ENCODE peak calls at places on chromosome 22, in four cellular contexts. Y, I, G and Z are unnamed samples.

GRCh38 chr22:26494506-26494905 is 10.8 kb downstream of the SRRD start:
- DNase-seq in Y (no peak), I (no peak), G (no peak), Z (no peak)

GRCh38 chr22:19173047-19174035 is 5.2 kb downstream of the SLC25A1 start:
- DNase-seq in Y (no peak), I (no peak), G (no peak), Z (no peak)

GRCh38 chr22:36144886-36145541 is 15.5 kb downstream of the APOL3 start:
- DNase-seq in Y (peak), I (peak), G (no peak), Z (peak)

GRCh38 chr22:35883028-35883620 is 145.5 kb downstream of the RBFOX2 start:
- DNase-seq in Y (no peak), I (no peak), G (no peak), Z (peak)

GRCh38 chr22:32564170-32565001 is 89.8 kb downstream of the FBXO7 start:
- DNase-seq in Y (no peak), I (no peak), G (no peak), Z (peak)

GRCh38 chr22:50035131-50035881 is 22.7 kb upstream of the IL17REL start:
- DNase-seq in Y (no peak), I (no peak), G (peak), Z (no peak)

GRCh38 chr22:17237031-17237668 is 17.9 kb upstream of the ADA2 start:
- DNase-seq in Y (no peak), I (no peak), G (no peak), Z (no peak)

GRCh38 chr22:25448435-25449051 is 115.9 kb upstream of the GRK3 start:
- DNase-seq in Y (no peak), I (no peak), G (no peak), Z (peak)

GRCh38 chr22:24540470-24540869 is 14.5 kb downstream of the GUCD1 start:
- DNase-seq in Y (no peak), I (no peak), G (no peak), Z (no peak)

GRCh38 chr22:32622004-32622761 is 147.6 kb downstream of the FBXO7 start:
- DNase-seq in Y (peak), I (peak), G (no peak), Z (peak)

DNA sequence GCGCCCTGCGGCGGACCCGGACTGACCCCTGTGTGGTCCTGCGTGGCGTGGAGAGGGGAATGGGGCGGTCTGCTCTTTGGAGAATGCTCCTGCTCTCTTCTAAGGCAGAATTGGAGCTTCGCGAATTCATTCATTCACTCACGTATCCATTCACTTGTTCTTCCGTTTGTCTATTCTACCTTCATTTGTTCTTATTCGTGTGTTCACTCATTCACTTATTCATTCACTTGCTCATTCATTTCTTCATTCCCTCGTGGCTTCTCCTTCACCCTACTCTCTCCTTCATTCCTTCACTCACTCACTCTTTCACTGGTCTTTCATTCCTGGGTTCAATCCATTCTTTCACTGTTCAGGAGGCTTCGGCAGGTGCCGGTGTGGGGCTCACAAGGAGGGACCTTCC is 69.6 kb downstream of the WNT7B start:
- DNase-seq in Y (no peak), I (no peak), G (no peak), Z (no peak)
- TF ChIP-seq CTCF in Y (no peak), I (no peak), G (no peak), Z (no peak)

GRCh38 chr22:27635435-27635834 is 166.1 kb downstream of the MN1 start:
- DNase-seq in Y (no peak), I (no peak), G (no peak), Z (no peak)
- H3K4me3 ChIP-seq in Y (no peak), I (no peak), G (no peak), Z (no peak)

DNA sequence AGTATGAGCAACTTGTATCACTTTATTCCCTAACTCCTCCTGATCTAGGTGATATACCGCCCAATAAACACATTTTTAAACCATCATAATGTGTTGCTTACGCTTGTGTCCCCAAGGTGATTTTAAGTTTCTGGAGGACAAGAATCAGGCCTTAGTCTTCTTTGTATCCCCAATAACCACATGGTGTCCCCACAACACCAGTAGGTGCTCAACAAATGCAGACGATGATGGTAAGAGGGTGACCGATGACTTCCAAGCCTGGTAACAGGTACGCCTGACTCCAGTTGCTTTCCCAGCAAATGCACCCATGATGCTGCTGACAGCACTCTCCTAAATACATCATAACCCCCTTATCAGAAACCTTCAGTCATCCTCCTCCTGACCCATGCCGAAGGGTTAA is 64.2 kb downstream of the EFCAB6 start:
- DNase-seq in Y (no peak), I (no peak), G (no peak), Z (no peak)
- TF ChIP-seq CTCF in Y (no peak), I (peak), G (no peak), Z (no peak)

DNA sequence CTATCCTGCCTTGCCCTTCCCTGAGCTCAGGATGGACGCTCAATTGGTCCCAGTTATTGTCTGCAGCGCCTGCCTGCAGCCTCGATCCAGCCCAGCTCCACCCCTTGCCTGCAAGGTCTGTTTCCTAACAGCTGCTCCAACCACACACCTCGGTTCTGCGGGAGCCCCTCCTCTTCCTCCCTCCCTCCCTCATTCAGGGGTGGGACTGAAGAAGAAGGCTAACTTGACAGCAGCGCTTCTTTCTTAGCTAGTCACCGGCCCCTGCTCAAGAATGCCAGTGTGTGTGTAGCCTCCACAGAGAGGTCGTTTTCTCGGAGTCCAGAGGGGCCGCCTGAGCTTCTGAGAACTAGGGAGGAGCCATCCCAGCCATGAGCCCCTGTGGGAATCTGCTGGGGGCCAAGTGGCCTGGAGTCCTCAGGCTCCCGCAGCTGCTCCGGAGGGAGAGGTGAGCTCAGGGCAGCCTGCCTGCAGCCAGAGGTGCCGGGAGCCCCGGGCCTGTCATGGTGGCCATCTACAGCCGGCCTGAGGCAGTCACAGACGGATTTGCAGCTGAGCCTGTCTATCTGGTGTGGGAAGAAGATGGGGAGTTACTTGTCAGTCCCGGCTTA is 36.1 kb downstream of the LIMK2 start:
- DNase-seq in Y (peak), I (peak), G (peak), Z (peak)
- H3K4me3 ChIP-seq in Y (peak), I (peak), G (peak), Z (peak)

GRCh38 chr22:42902875-42903510 is 45.9 kb upstream of the ARFGAP3 start:
- DNase-seq in Y (no peak), I (peak), G (no peak), Z (no peak)
- TF ChIP-seq CTCF in Y (no peak), I (peak), G (no peak), Z (no peak)

GRCh38 chr22:37285937-37286336 is 3.6 kb downstream of the CYTH4 start:
- DNase-seq in Y (no peak), I (no peak), G (no peak), Z (no peak)

GRCh38 chr22:37282385-37282677 is at the start of gene CYTH4:
- DNase-seq in Y (no peak), I (no peak), G (no peak), Z (no peak)

GRCh38 chr22:37284126-37284806 is 2.0 kb downstream of the CYTH4 start:
- DNase-seq in Y (no peak), I (no peak), G (no peak), Z (no peak)

GRCh38 chr22:37283393-37283937 is 1.2 kb downstream of the CYTH4 start:
- DNase-seq in Y (no peak), I (no peak), G (no peak), Z (no peak)

DNA sequence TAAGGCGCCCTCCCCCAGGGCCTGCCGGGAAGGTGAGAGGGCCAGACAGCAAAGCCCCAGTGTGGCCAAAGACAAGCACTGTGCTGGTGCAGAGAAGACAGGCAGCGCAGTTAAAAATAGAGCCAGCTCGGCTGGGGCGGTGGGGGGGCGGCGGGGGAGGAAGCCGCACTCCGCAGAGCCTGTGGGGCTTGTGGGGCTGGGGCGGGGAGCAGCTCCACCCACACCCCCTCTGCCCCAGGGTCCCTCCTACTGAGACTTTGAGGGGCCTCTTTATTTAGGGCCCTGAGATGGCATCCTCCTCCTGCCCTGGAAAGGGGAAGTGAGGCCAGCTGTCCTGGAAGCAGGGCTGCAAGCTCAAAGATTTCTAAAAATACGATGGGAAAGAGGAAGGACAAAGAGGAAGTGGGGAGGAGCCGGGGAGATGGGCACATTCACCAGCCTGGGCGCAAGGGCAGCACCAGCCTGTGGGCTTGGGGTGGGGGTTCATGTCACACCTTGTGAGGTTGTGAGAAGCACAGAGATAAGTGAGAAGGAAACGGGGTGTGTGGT is 2.6 kb downstream of the CYTH4 start:
- DNase-seq in Y (peak), I (no peak), G (no peak), Z (no peak)
- H3K4me3 ChIP-seq in Y (no peak), I (no peak), G (peak), Z (no peak)